ENCODE peak calls at places on chromosome 5, in four cellular contexts. P, S, Y and V are unnamed samples.

GRCh38 chr5:132183723-132184122 is 43.9 kb downstream of the P4HA2 start:
- DNase-seq in S (peak), P (no peak), Y (no peak), V (no peak)

GRCh38 chr5:91499943-91500531 is 116.9 kb upstream of the ARRDC3 start:
- DNase-seq in P (no peak), Y (peak), S (peak), V (no peak)

GRCh38 chr5:180040287-180041214 is 31.0 kb downstream of the RNF130 start:
- DNase-seq in Y (no peak), P (no peak), S (peak), V (no peak)

GRCh38 chr5:107653685-107654084 is 17.1 kb downstream of the EFNA5 start:
- DNase-seq in Y (no peak), P (no peak), S (no peak), V (no peak)

GRCh38 chr5:98458726-98459125 is 314.7 kb upstream of the RGMB start:
- DNase-seq in S (peak), P (no peak), Y (no peak), V (no peak)

GRCh38 chr5:169071-169727 is 22.1 kb upstream of the LRRC14B start:
- DNase-seq in P (no peak), Y (no peak), S (peak), V (peak)

GRCh38 chr5:59793000-59793399 is 100.5 kb downstream of the PDE4D start:
- DNase-seq in Y (no peak), S (peak), P (no peak), V (no peak)

GRCh38 chr5:39943811-39944210 is 519.0 kb upstream of the DAB2 start:
- DNase-seq in P (no peak), S (no peak), Y (no peak), V (no peak)

GRCh38 chr5:93186031-93186682 is 394.9 kb downstream of the NR2F1-AS1 start:
- DNase-seq in S (peak), P (no peak), Y (no peak), V (no peak)

GRCh38 chr5:133818031-133818431 is 150.4 kb downstream of the C5orf15 start:
- DNase-seq in Y (peak), P (no peak), S (peak), V (peak)

GRCh38 chr5:151699071-151699901 is 12.6 kb upstream of the SPARC start:
- DNase-seq in Y (peak), S (peak), P (no peak), V (peak)

GRCh38 chr5:135129307-135129706 is 95.3 kb upstream of the PITX1 start:
- DNase-seq in P (no peak), S (peak), Y (no peak), V (no peak)

DNA sequence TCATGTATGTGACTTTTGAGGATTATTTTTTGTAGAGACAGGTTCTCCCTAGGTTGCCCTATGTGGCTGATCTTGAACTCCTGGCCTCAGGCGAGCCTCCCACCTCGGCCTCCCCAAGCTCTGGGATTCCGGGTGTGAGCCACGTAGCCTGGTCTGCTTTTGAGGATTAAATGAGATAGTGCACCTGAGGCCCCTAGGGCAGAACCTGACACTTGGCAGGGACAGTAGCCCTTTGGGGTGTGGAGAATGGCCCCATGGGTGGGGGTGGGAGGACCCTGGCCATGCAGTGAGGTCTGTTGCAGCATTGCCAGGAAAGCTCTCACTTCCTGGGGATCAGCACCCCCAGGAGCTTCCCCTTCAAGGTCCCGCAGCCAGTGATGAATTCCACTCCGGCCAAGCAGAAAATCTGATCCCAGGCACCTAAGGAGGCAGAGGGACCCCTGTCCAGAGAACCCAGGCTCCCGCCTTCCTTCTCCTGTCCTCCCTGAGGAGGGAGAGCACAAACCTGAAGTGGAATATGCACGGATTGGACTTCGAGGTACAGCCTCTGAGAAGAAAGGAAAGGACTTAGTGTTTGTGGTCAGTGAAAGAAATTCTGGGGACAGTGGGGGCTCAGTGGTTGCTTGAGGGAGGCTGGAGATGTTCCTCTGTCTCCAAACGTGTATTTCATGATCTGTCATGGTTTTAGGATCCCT is 73.9 kb upstream of the UNC5A start:
- DNase-seq in Y (no peak), P (no peak), S (no peak), V (no peak)
- H3K27ac ChIP-seq in Y (peak), P (no peak), S (no peak), V (no peak)

GRCh38 chr5:159156426-159156835 is 52.9 kb downstream of the RNF145 start:
- DNase-seq in Y (no peak), P (no peak), S (no peak), V (no peak)

GRCh38 chr5:159157552-159157951 is 51.8 kb downstream of the RNF145 start:
- DNase-seq in Y (no peak), S (no peak), P (no peak), V (no peak)

GRCh38 chr5:159161361-159162214 is 47.8 kb downstream of the RNF145 start:
- DNase-seq in S (peak), Y (no peak), P (no peak), V (no peak)

GRCh38 chr5:159155960-159156359 is 53.4 kb downstream of the RNF145 start:
- DNase-seq in Y (no peak), P (no peak), S (no peak), V (no peak)

GRCh38 chr5:159156839-159157238 is 52.5 kb downstream of the RNF145 start:
- DNase-seq in Y (peak), P (no peak), S (peak), V (no peak)
- H3K27ac ChIP-seq in Y (no peak), P (no peak), S (no peak), V (peak)

GRCh38 chr5:1788200-1788599 is 11.4 kb downstream of the MRPL36 start:
- DNase-seq in Y (no peak), P (no peak), S (no peak), V (no peak)

GRCh38 chr5:1788828-1789227 is 10.8 kb downstream of the MRPL36 start:
- DNase-seq in P (no peak), Y (no peak), S (peak), V (no peak)

GRCh38 chr5:1791176-1791575 is 8.5 kb downstream of the MRPL36 start:
- DNase-seq in S (no peak), Y (no peak), P (no peak), V (no peak)

GRCh38 chr5:1787472-1788047 is 12.1 kb downstream of the MRPL36 start:
- DNase-seq in P (no peak), Y (no peak), S (no peak), V (no peak)

DNA sequence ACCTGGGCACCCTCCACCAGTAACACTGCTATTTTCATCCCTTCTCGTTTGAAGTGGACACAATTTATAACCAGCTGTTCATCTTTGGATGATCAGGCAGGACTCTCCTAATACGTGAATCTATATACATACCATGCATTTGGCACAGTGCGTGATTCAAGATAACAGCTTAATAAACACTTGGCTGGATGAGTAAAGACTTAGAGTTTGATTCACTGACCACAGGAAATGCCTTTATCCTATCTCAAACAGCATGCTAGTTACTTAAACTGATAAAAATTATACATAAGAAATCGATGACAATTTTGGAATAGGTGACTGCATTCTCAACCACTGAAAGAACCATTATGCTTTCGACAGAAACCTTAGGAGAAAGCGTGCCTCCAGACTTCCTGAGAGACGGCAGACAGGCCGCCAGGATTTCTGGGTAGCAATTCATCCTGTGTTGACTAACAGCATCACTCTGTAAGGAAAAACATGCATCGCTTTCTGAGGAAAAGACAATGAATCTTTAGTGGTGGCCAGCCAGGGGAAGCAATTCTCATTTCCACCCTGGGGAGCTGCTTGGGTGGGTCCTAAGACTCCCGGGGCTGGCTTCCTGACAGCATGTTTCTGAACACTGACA is 9.7 kb downstream of the MRPL36 start:
- DNase-seq in P (no peak), Y (peak), S (peak), V (no peak)
- H3K27ac ChIP-seq in P (peak), Y (no peak), S (peak), V (no peak)

GRCh38 chr5:149282027-149282965 is 10.6 kb downstream of the AFAP1L1 start:
- DNase-seq in Y (no peak), S (no peak), P (no peak), V (no peak)
- H3K27ac ChIP-seq in Y (no peak), S (no peak), P (no peak), V (no peak)

DNA sequence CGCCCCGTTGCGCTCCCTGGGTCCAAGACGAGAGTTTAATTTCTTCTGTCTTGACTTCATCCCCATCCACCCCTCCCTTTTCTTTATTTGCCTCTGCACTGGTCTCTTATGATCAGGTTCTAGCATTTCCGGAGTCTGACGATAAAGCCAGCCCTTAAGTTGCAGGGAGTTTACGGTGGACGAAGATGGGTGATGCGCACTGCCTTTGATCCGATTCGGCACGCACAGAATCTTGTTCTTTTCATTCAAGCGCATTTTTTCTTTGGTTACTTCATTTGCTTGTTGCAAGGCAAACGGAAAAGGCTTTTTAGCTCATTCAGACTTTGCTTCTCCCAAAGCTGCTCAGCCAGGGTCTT is 490 bp upstream of the MCTP1 start:
- DNase-seq in Y (peak), P (no peak), S (peak), V (no peak)
- H3K27ac ChIP-seq in Y (no peak), P (no peak), S (no peak), V (no peak)

GRCh38 chr5:36371366-36371765 is 69.7 kb upstream of the RANBP3L start:
- DNase-seq in S (no peak), P (no peak), Y (no peak), V (no peak)

GRCh38 chr5:36374275-36374862 is 72.7 kb upstream of the RANBP3L start:
- DNase-seq in Y (no peak), S (peak), P (no peak), V (no peak)

GRCh38 chr5:36370073-36370472 is 68.4 kb upstream of the RANBP3L start:
- DNase-seq in S (no peak), Y (no peak), P (no peak), V (no peak)

GRCh38 chr5:36377192-36377591 is 75.5 kb upstream of the RANBP3L start:
- DNase-seq in S (no peak), P (no peak), Y (no peak), V (no peak)

GRCh38 chr5:36373527-36374086 is 71.9 kb upstream of the RANBP3L start:
- DNase-seq in S (peak), Y (no peak), P (no peak), V (peak)
- H3K27ac ChIP-seq in S (no peak), Y (no peak), P (no peak), V (peak)

GRCh38 chr5:172859966-172860365 is 25.9 kb downstream of the ERGIC1 start:
- DNase-seq in Y (no peak), S (no peak), P (no peak), V (no peak)

GRCh38 chr5:172858511-172858989 is 24.5 kb downstream of the ERGIC1 start:
- DNase-seq in Y (no peak), S (no peak), P (no peak), V (no peak)

GRCh38 chr5:172858990-172859811 is 25.1 kb downstream of the ERGIC1 start:
- DNase-seq in P (no peak), S (peak), Y (no peak), V (no peak)

GRCh38 chr5:172856336-172856735 is 22.3 kb downstream of the ERGIC1 start:
- DNase-seq in Y (no peak), P (no peak), S (no peak), V (no peak)

DNA sequence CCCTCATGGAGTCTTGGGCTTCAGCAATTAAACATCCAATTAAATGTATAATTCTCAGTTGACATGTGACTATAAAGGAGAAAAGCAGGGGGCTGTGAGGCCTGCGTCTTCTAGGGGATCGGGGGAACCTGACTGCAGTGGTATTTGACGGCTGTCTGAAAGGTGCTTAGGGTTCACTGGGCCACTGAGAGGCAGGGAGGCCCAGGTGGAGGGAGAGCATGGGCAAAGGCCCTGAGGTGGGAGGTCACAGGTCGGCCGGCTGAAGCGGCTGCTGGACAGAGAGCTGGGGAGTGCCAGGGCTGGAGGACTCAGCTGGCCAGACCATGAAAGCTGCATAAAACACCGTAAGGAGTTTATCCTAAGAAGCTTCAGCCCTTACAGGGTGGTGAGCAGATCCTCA is 23.9 kb downstream of the ERGIC1 start:
- DNase-seq in Y (no peak), P (no peak), S (no peak), V (no peak)
- H3K27ac ChIP-seq in Y (no peak), P (no peak), S (peak), V (peak)

DNA sequence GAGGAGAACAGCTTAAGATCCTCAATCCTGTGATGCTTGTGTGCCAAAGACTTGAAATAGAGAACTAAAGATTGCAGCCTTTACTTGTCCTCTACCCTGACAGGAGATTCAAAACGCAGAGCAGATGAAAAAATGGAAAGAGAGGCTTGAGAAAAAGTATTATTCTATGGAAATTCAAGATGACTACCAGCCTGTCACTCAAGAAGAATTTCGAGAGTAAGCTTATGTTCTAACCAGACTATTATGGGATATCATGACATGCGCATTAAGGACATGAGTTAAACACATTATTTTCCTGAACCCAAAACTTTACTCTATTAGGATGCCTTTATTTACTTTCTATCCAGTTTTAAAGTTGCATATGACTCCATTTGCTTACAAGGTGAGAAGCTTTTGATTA is 46.4 kb downstream of the PKD2L2 start:
- DNase-seq in Y (no peak), P (no peak), S (no peak), V (no peak)
- H3K27ac ChIP-seq in Y (no peak), P (no peak), S (no peak), V (peak)